ENCODE peak calls at places on chromosomes 2 and 18, in nine cellular contexts. N is tibial nerve, D is Peyer's patch, B is IMR-90, X is transverse colon, C is H54, J is endothelial cell of umbilical vein, Y is A549, Z is K562. V is an unnamed sample.

GRCh38 chr2:101012706-101013181 is 10.7 kb downstream of the RPL31 start:
- DNase-seq in N (no peak), J (peak), D (no peak), Y (no peak), C (no peak), Z (peak), X (peak), B (peak), V (peak)

GRCh38 chr2:239326831-239327535 is 73.8 kb downstream of the HDAC4 start:
- DNase-seq in J (no peak), C (peak), Z (no peak), D (peak), X (no peak), N (no peak), Y (no peak), B (peak), V (no peak)

GRCh38 chr2:70959851-70960832 is 18.3 kb upstream of the ANKRD53 start:
- DNase-seq in D (peak), B (no peak), N (no peak), Z (no peak), X (no peak), Y (no peak), J (no peak), C (no peak), V (no peak)

GRCh38 chr2:186422226-186422625 is 63.8 kb upstream of the ZC3H15 start:
- DNase-seq in J (no peak), X (no peak), N (no peak), B (peak), Y (no peak), Z (no peak), D (no peak), C (peak), V (no peak)

GRCh38 chr2:25517701-25518100 is 155.7 kb downstream of the DTNB start:
- DNase-seq in Y (no peak), Z (no peak), C (no peak), N (no peak), B (no peak), X (no peak), D (no peak), J (no peak), V (no peak)

GRCh38 chr18:59386909-59387515 is 27.9 kb upstream of the LMAN1 start:
- DNase-seq in Y (no peak), D (no peak), J (no peak), X (no peak), N (no peak), Z (no peak), C (no peak), B (no peak), V (no peak)

GRCh38 chr2:236503583-236503982 is 66.0 kb upstream of the ACKR3 start:
- DNase-seq in N (no peak), J (no peak), B (no peak), C (no peak), X (no peak), D (no peak), Y (no peak), Z (no peak), V (no peak)

GRCh38 chr18:75162978-75163377 is 46.0 kb downstream of the PTGR3 start:
- DNase-seq in X (no peak), Z (no peak), D (no peak), C (no peak), B (no peak), J (no peak), Y (no peak), N (no peak), V (no peak)

GRCh38 chr2:10141736-10142639 is 19.4 kb downstream of the RRM2 start:
- DNase-seq in Y (no peak), J (no peak), C (no peak), Z (peak), B (no peak), N (no peak), X (peak), D (peak), V (peak)

GRCh38 chr2:10504370-10504993 is 56.4 kb upstream of the ODC1 start:
- DNase-seq in B (no peak), Y (no peak), D (peak), J (no peak), N (no peak), Z (no peak), C (no peak), X (no peak), V (no peak)

GRCh38 chr2:127106457-127106997 is 427 bp downstream of the BIN1 start:
- DNase-seq in D (no peak), B (peak), Y (no peak), N (no peak), Z (no peak), C (no peak), X (no peak), J (no peak), V (no peak)

GRCh38 chr2:143150287-143150686 is 21.1 kb downstream of the ARHGAP15 start:
- DNase-seq in D (no peak), N (no peak), B (no peak), C (no peak), Z (no peak), Y (no peak), X (no peak), J (no peak), V (no peak)

GRCh38 chr2:40220177-40220925 is 231.5 kb downstream of the SLC8A1 start:
- DNase-seq in C (no peak), Z (no peak), Y (no peak), D (no peak), B (peak), N (no peak), X (peak), J (no peak), V (no peak)

GRCh38 chr18:74040459-74041332 is 106.9 kb downstream of the FBXO15 start:
- DNase-seq in Z (peak), C (peak), J (no peak), Y (peak), D (peak), B (peak), N (no peak), X (peak), V (peak)

GRCh38 chr2:10064932-10065682 is 15.1 kb downstream of the CYS1 start:
- DNase-seq in X (no peak), B (no peak), Z (no peak), Y (no peak), C (no peak), D (no peak), N (no peak), J (no peak), V (no peak)

GRCh38 chr2:190701586-190701985 is 52.7 kb downstream of the NAB1 start:
- DNase-seq in Z (no peak), N (no peak), B (no peak), D (no peak), Y (no peak), X (no peak), J (no peak), C (no peak), V (no peak)

GRCh38 chr2:100577777-100578176 is 15.0 kb downstream of the PDCL3 start:
- DNase-seq in X (no peak), D (peak), J (no peak), Z (no peak), B (no peak), N (no peak), Y (no peak), C (peak), V (no peak)

GRCh38 chr2:10357770-10358169 is 55.1 kb downstream of the HPCAL1 start:
- DNase-seq in N (no peak), D (no peak), Z (no peak), C (no peak), Y (no peak), J (no peak), X (no peak), B (no peak), V (no peak)

GRCh38 chr2:24418166-24418843 is 58.0 kb upstream of the ITSN2 start:
- DNase-seq in X (no peak), B (no peak), Z (no peak), C (no peak), J (no peak), Y (no peak), N (no peak), D (no peak), V (no peak)

GRCh38 chr2:118046628-118047210 is 32.8 kb upstream of the CCDC93 start:
- DNase-seq in Z (peak), B (peak), X (no peak), D (no peak), Y (peak), J (peak), C (no peak), N (no peak), V (peak)

DNA sequence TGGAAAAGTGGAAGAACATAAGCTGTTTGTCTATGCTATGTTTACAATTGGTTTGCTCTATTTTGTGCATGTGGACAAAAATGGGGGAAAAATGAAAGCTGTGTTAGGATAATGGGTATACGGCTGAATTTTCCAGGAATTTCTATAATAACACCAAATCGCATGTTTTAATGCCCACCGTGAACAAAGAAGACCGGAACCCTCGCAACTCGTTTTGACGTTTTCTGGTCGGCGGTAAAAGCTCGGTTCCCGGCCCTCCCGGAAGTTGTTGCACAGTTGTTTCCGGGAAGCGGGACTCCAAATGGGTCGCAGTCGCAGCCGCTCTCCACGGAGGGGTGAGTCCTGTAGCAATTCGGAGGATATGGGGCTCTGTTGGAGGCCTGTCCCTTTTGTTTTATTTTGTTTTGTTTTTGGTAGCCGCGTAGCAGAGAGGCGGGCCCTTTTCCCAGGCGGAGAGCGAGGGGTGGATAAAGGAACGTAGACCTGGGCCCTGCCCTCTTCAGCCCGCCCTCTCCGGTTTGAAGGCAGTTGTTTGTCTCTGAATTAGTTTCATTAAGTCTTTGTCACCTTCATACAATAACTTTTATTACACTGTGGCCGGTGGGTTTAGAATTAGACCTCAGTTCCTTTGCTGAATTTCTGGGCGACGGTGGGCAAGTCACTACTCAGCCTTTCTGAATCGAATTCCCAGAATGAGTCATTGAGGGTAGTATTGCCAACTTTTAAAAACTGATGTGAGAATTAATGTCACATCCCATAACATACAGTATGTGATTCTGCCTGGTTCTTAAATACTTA is at the start of gene SNRNP27:
- DNase-seq in X (peak), Y (peak), B (peak), C (peak), D (peak), N (peak), J (peak), Z (peak), V (peak)
- TF ChIP-seq POLR2A in X (peak), Y (peak), B (peak), C (peak), D (peak), N (peak), J (peak), Z (peak), V (peak)

GRCh38 chr2:42775186-42775585 is 11.3 kb upstream of the OXER1 start:
- DNase-seq in Y (no peak), Z (no peak), C (no peak), B (no peak), N (no peak), D (peak), J (no peak), X (no peak), V (no peak)
- TF ChIP-seq POLR2A in Y (no peak), Z (no peak), C (no peak), B (no peak), N (no peak), D (no peak), J (no peak), X (no peak), V (no peak)

GRCh38 chr18:28485918-28486317 is 309.0 kb upstream of the CDH2 start:
- DNase-seq in Z (no peak), J (no peak), D (no peak), X (no peak), C (no peak), B (no peak), Y (no peak), N (no peak), V (no peak)
- TF ChIP-seq POLR2A in Z (no peak), J (no peak), D (no peak), X (no peak), C (no peak), B (no peak), Y (no peak), N (no peak), V (no peak)

GRCh38 chr18:56650944-56651770 is at the start of gene WDR7:
- DNase-seq in Z (peak), N (peak), D (peak), J (peak), C (peak), B (peak), Y (peak), X (peak), V (peak)
- TF ChIP-seq POLR2A in Z (peak), N (peak), D (peak), J (no peak), C (peak), B (no peak), Y (no peak), X (peak), V (peak)

GRCh38 chr18:35905436-35905835 is 67.0 kb upstream of the RMP24 start:
- DNase-seq in D (no peak), X (no peak), C (no peak), J (no peak), Z (no peak), N (no peak), B (no peak), Y (no peak), V (no peak)
- TF ChIP-seq POLR2A in D (no peak), X (no peak), C (no peak), J (no peak), Z (no peak), N (no peak), B (no peak), Y (no peak), V (no peak)

DNA sequence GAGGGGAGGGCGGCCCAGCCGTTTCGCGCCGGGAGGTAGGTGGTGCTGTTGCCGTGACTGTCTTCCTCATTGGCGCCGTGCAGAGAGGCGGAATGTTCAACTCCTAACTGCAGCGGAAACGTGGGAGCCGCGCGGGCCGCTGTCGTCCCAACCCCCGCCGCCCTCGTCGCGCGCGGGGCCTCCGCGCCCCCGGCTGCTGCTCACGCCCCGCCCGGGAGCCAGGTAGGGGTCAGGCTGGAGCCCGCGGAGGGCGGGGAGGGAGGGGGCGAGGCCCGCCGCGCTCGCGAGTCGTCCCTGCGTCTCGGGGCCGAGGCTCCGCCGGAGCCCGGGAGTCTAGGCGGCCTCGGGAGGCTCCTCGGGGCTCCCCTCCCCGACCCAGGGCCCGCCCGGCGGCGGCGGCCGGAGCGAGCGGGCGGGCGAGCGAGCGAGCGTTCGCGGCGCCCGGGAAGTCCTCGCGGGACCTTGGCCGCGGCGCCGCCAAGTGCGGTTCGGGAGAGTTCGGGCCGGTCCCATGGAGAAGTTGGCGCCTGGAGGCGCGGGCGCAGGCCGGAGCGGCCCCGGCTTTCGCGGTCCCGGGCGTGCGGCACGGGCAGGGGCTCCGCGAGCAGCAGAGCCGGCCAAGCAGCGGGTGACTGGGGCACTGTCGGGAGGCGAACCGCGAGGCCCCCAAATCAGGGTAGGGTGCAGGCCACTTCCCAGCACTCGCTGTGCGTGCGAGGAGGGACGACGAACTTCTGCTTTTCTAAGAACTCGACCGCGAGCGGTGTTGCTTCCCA is at the start of gene MAP3K20:
- DNase-seq in X (peak), D (peak), Z (peak), N (peak), Y (no peak), B (peak), C (peak), J (peak), V (peak)
- TF ChIP-seq POLR2A in X (no peak), D (peak), Z (peak), N (peak), Y (peak), B (peak), C (peak), J (peak), V (peak)